ENCODE peak calls at places on chromosome 17, in eight cellular contexts. W is adrenal gland, P is sigmoid colon, I is stomach, A is ovary, M is uterus, L is tibial nerve, U is esophagus squamous epithelium. K is an unnamed sample.

GRCh38 chr17:37844158-37844976 is 79.8 kb upstream of the TBC1D3K start:
- DNase-seq in W (peak; percentile 47), P (no peak), I (peak; percentile 58), A (no peak), M (peak; percentile 17), L (no peak), U (no peak), K (peak; percentile 47)

GRCh38 chr17:75307957-75308731 is 18.9 kb upstream of the SLC25A19 start:
- DNase-seq in W (no peak), P (no peak), I (no peak), A (no peak), M (no peak), L (no peak), U (no peak), K (no peak)

GRCh38 chr17:7475764-7476422 is 3.5 kb downstream of the ZBTB4 start:
- DNase-seq in W (peak; percentile 73), P (peak; percentile 92), I (no peak), A (peak; percentile 50), M (peak; percentile 59), L (no peak), U (no peak), K (peak; percentile 63)

GRCh38 chr17:44777394-44778348 is 18.9 kb downstream of the ADAM11 start:
- DNase-seq in W (peak; percentile 15), P (no peak), I (no peak), A (no peak), M (no peak), L (no peak), U (no peak), K (no peak)

GRCh38 chr17:50923611-50924010 is 57.5 kb upstream of the TOB1 start:
- DNase-seq in W (no peak), P (no peak), I (no peak), A (no peak), M (no peak), L (no peak), U (no peak), K (peak; percentile 37)

GRCh38 chr17:12463102-12463501 is 202.6 kb upstream of the MYOCD start:
- DNase-seq in W (no peak), P (peak; percentile 68), I (no peak), A (no peak), M (no peak), L (no peak), U (no peak), K (no peak)

GRCh38 chr17:1058423-1059130 is 61.6 kb downstream of the TIMM22 start:
- DNase-seq in W (peak; percentile 69), P (no peak), I (peak; percentile 71), A (no peak), M (no peak), L (no peak), U (no peak), K (no peak)

GRCh38 chr17:44738214-44738906 is 20.4 kb upstream of the ADAM11 start:
- DNase-seq in W (no peak), P (no peak), I (no peak), A (no peak), M (no peak), L (no peak), U (no peak), K (no peak)

GRCh38 chr17:67891481-67892119 is 66.3 kb downstream of the BPTF start:
- DNase-seq in W (peak; percentile 57), P (no peak), I (no peak), A (peak; percentile 23), M (no peak), L (no peak), U (no peak), K (no peak)

DNA sequence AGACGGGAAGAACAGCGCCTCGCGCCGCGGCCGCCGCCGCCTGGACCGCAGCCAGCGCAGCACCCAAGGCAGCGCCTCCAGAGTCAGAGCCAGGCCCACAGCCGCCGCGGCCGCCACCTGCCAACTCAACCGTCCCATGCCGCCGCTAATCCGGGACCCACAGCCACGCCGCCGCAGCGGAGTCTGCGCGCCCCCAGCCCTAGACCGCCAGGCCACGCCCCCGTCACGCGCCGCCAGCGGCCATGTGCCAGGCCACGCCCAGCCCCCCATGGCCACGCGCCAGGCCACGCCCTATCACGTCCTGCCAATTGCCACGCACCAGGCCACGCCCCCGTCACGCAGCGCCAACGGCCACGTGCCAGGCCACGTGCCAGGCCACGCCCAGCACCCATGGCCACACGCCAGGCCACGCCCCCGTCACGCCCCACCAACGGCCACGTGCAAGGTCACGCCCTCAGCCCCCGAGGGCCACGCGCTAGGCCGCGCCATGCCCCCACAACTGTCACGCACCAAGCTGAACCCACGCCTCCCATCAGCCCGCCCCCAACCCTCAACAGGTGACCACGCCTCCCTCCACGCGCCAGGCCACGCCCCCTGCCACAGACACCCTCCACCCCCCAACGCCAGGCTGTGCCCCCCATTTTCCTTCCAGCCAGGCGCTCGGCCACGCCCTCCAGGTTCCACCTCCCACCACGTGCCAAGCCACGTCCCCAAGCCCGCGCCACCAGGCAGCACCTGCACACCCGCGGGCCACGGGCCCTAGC is at the start of gene PLD6:
- DNase-seq in W (peak; percentile 80), P (peak; percentile 94), I (peak; percentile 86), A (peak; percentile 85), M (peak; percentile 82), L (peak; percentile 73), U (peak; percentile 52), K (peak; percentile 80)
- TF ChIP-seq POLR2A in W (peak; percentile 50), P (no peak), I (no peak), A (peak; percentile 14), M (peak; percentile 42), L (peak; percentile 57), U (no peak), K (no peak)

DNA sequence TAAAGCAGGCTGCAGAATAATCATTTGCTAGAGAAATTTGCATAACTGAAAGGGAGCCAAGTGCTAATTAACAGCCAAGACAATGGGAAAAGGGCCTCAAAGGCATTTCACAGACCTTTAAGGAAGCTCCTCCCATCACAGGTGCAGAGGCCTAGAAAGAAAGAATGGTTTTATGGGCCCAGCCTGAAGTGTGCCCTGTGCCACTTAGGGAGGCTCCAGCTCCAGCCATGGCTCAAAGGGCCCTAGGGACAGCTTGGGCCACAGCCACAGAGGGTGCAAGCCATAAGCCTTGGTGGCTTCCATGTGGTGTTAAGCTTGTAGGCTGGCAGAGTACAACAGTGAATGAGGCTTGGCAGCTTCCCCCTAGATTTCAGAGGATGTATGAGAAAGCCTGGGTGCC is 50.1 kb downstream of the RNF112 start:
- DNase-seq in W (no peak), P (no peak), I (no peak), A (no peak), M (no peak), L (no peak), U (no peak), K (no peak)
- H3K27ac ChIP-seq in W (no peak overlapping the region), P (peak overlapping the region; percentile 14), I (no peak overlapping the region), A (no peak overlapping the region), M (peak overlapping the region; percentile 67), L (peak overlapping the region; percentile 31), U (no peak overlapping the region), K (no peak overlapping the region)

DNA sequence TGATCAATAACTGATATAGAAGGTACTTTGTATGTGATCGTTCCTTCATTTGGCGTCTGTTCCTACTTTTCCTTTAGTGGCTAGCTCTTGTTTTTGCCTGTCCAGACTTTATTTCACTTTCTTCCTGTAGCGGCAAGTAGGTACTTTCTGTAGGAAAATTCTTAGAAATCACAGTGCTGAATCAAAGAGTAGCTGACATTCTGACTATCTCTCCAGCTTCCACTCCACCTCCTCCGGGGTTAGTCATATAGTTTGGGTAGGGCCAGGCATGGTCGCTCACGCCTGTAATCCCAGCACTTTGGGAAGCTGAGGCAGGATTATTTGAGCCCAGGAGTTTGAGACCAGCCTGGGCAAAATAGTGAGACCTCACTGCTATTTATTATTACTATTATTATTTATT is 29.9 kb upstream of the PAFAH1B1 start:
- DNase-seq in W (no peak), P (no peak), I (no peak), A (no peak), M (no peak), L (no peak), U (no peak), K (no peak)
- TF ChIP-seq CTCF in W (no peak), P (no peak), I (no peak), A (no peak), M (no peak), L (no peak), U (no peak), K (no peak)

GRCh38 chr17:28333083-28333746 is 2.1 kb downstream of the IFT20 start:
- DNase-seq in W (peak; percentile 6), P (peak; percentile 55), I (no peak), A (no peak), M (no peak), L (no peak), U (no peak), K (no peak)

GRCh38 chr17:28330671-28331070 is 4.6 kb downstream of the IFT20 start:
- DNase-seq in W (no peak), P (peak; percentile 36), I (peak; percentile 17), A (peak; percentile 9), M (no peak), L (no peak), U (no peak), K (no peak)

GRCh38 chr17:28334666-28335200 is 539 bp downstream of the IFT20 start:
- DNase-seq in W (no peak), P (peak; percentile 47), I (no peak), A (no peak), M (no peak), L (no peak), U (no peak), K (no peak)

GRCh38 chr17:28334176-28334575 is 1.1 kb downstream of the IFT20 start:
- DNase-seq in W (no peak), P (peak; percentile 15), I (no peak), A (no peak), M (no peak), L (no peak), U (no peak), K (no peak)

GRCh38 chr17:28331891-28332420 is 3.3 kb downstream of the IFT20 start:
- DNase-seq in W (no peak), P (peak; percentile 15), I (peak; percentile 14), A (peak; percentile 4), M (no peak), L (no peak), U (no peak), K (no peak)
- TF ChIP-seq POLR2A in W (no peak), P (no peak), I (no peak), A (no peak), M (no peak), L (no peak), U (no peak), K (no peak)

DNA sequence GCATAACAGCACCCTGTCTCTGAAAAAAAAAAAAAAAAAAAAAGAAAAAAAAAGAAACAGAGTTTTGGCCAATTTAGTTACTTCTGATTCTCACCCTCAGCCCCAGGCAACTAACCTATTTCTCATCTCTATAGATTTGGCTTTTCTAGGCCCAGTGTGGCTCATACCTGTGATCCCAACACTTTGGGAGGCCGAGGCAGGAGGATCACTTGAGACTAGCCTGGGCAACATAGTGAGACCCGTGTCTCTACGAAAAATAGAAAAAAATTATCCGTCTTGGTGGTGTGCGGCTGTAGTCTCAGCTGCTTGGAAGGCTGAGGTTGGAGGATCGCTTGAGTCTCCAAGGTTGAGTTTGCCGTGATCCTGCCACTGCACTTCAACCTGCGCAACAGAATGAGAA is 8.7 kb downstream of the RPS6KB1 start:
- DNase-seq in W (no peak), P (no peak), I (peak; percentile 22), A (no peak), M (no peak), L (no peak), U (no peak), K (no peak)
- H3K27ac ChIP-seq in W (no peak overlapping the region), P (no peak overlapping the region), I (no peak overlapping the region), A (no peak overlapping the region), M (no peak overlapping the region), L (no peak overlapping the region), U (no peak overlapping the region), K (no peak overlapping the region)

GRCh38 chr17:82823004-82823403 is 16.8 kb downstream of the ZNF750 start:
- DNase-seq in W (no peak), P (no peak), I (no peak), A (no peak), M (no peak), L (no peak), U (no peak), K (no peak)
- TF ChIP-seq CTCF in W (no peak), P (peak; percentile 9), I (no peak), A (no peak), M (no peak), L (no peak), U (no peak), K (no peak)

K was measured in heart left ventricle.